ENCODE peak calls at places on chromosomes 2 and 18, in four cellular contexts. E, L, X and J are unnamed samples.

GRCh38 chr2:33412920-33413319 is 63.5 kb upstream of the RASGRP3 start:
- DNase-seq in X (peak; percentile 80), E (no peak), L (peak; percentile 76), J (peak; percentile 64)

GRCh38 chr2:217993817-217994459 is 8.9 kb downstream of the TNS1 start:
- DNase-seq in L (peak; percentile 45), E (peak; percentile 72), X (no peak), J (peak; percentile 37)

GRCh38 chr2:240402566-240403295 is 32.7 kb upstream of the GPC1 start:
- DNase-seq in X (no peak), L (no peak), E (peak; percentile 19), J (no peak)

GRCh38 chr2:239271471-239272255 is 129.2 kb downstream of the HDAC4 start:
- DNase-seq in X (no peak), E (no peak), L (no peak), J (no peak)

GRCh38 chr18:9403795-9404564 is 69.4 kb downstream of the TWSG1 start:
- DNase-seq in L (peak; percentile 22), X (no peak), E (peak; percentile 75), J (no peak)

GRCh38 chr2:47227532-47228166 is 72.5 kb upstream of the STPG4 start:
- DNase-seq in E (no peak), X (no peak), L (no peak), J (no peak)

GRCh38 chr2:42953216-42953615 is 160.8 kb upstream of the HAAO start:
- DNase-seq in E (no peak), L (no peak), X (no peak), J (no peak)

GRCh38 chr2:197851451-197851850 is 47.1 kb downstream of the PLCL1 start:
- DNase-seq in L (peak; percentile 7), E (peak; percentile 36), X (no peak), J (no peak)

GRCh38 chr2:42421601-42422252 is 60.7 kb upstream of the COX7A2L start:
- DNase-seq in L (peak; percentile 10), X (peak; percentile 30), E (no peak), J (no peak)

GRCh38 chr2:145402706-145403277 is 882.9 kb upstream of the ZEB2 start:
- DNase-seq in X (no peak), L (peak; percentile 8), E (no peak), J (no peak)

DNA sequence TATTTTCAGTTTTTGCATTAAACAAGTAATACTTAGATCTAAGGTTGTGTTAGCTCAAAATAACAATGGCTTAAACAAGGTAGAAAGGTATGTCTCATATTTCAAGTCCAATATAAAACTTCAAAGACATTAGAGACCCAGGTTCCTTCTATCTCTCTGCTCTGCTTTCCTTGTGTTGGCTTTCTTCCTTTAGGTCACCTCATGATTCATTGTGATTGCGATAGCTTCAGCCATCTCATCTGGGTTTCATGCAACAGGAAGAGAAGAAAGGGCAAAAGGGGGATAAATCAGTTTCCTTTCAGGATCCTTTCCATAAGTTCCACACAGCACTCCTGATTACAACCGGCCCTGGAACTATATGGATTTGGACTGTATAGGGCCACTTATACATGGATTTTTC is 16.0 kb upstream of the TBR1 start:
- DNase-seq in L (peak; percentile 44), E (no peak), X (peak; percentile 18), J (no peak)
- H3K14ac ChIP-seq in L (no peak overlapping the region), E (no peak overlapping the region), X (no peak overlapping the region), J (no peak overlapping the region)

DNA sequence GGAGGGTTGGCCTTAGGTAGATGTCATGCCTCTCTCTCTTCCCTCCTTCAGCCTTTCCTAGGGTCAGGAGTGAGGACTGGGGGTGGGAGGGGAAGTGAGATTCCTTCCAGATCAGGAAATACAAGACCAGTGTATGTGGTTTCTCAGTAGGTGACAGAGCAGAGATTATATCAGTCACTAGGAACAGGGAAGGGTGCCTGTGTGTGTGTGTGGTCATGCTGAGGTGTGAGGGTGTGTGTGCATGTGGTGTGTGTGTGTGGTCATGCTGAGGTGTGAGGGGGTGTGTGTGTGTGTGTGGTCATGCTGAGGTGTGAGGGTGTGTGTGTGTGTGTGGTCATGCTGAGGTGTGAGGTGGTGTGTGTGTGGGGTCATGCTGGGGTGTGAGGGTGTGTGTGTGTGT is 259.8 kb downstream of the LOXHD1 start:
- DNase-seq in L (no peak), E (no peak), X (no peak), J (no peak)
- H3K14ac ChIP-seq in L (no peak overlapping the region), E (no peak overlapping the region), X (no peak overlapping the region), J (no peak overlapping the region)

GRCh38 chr2:66446178-66446860 is 11.4 kb downstream of the MEIS1 start:
- DNase-seq in L (no peak), X (peak; percentile 87), E (peak; percentile 69), J (no peak)

GRCh38 chr2:66446924-66447323 is 12.0 kb downstream of the MEIS1 start:
- DNase-seq in X (no peak), L (no peak), E (no peak), J (no peak)

GRCh38 chr2:66445781-66446177 is 10.9 kb downstream of the MEIS1 start:
- DNase-seq in X (peak; percentile 74), E (peak; percentile 67), L (no peak), J (no peak)

GRCh38 chr2:66443977-66444855 is 9.3 kb downstream of the MEIS1 start:
- DNase-seq in X (peak; percentile 73), E (no peak), L (peak; percentile 74), J (no peak)

GRCh38 chr2:66445076-66445724 is 10.3 kb downstream of the MEIS1 start:
- DNase-seq in E (peak; percentile 53), X (peak; percentile 72), L (no peak), J (no peak)
- H3K14ac ChIP-seq in E (no peak overlapping the region), X (peak overlapping the region; percentile 12), L (peak overlapping the region; percentile 93), J (peak overlapping the region; percentile 84)

DNA sequence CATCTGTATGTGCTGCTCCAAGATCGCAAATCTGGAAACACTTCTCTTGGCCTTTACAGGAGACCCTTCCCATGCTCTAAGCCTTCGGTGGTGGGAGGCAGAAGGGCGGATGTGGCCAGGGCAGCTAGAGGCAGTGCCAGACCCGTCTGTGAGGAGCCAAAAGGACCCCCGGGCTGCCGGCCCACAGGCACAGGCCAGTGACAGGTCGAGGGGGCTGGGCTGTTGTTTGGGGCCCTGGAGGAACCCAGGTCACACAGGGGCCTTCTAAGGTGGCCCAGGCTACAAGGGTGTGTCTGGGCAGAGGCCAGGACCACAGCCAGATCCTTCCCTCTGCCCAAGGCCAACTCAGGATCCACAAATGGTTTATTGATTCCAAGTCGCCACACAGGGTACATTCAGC is 49.4 kb downstream of the SLC66A2 start:
- DNase-seq in E (peak; percentile 20), L (no peak), X (no peak), J (no peak)
- H3K14ac ChIP-seq in E (no peak overlapping the region), L (no peak overlapping the region), X (no peak overlapping the region), J (no peak overlapping the region)